ENCODE peak calls at places on chromosome 11, in eight cellular contexts. L is upper lobe of right lung; R is HCT116; B is tibial nerve; X is CD8-positive, alpha-beta T cell; D is neuronal stem cell; T is colonic mucosa; M is cardiac muscle cell. I is an unnamed sample.

GRCh38 chr11:126124284-126124683 is 61.6 kb upstream of the CDON start:
- DNase-seq in L (no peak), T (no peak), R (no peak), D (no peak), B (no peak), X (no peak), M (no peak), I (no peak)

GRCh38 chr11:71929491-71929890 is 645 bp downstream of the RNF121 start:
- DNase-seq in M (no peak), B (no peak), T (no peak), R (no peak), D (no peak), L (no peak), X (no peak), I (no peak)

GRCh38 chr11:133347988-133348387 is 184.3 kb downstream of the OPCML start:
- DNase-seq in D (no peak), M (no peak), L (no peak), X (no peak), T (no peak), B (no peak), R (no peak), I (no peak)

GRCh38 chr11:23353611-23354010 is 493.3 kb upstream of the CCDC179 start:
- DNase-seq in R (no peak), D (no peak), T (no peak), X (no peak), L (no peak), B (no peak), M (no peak), I (no peak)

GRCh38 chr11:118448294-118448693 is 12.0 kb downstream of the KMT2A start:
- DNase-seq in R (no peak), T (no peak), M (peak; percentile 43), X (no peak), D (no peak), L (no peak), B (no peak), I (no peak)

GRCh38 chr11:113805640-113806039 is 26.0 kb downstream of the CLDN25 start:
- DNase-seq in L (no peak), M (no peak), R (no peak), D (no peak), X (no peak), B (no peak), T (no peak), I (no peak)

GRCh38 chr11:22957890-22958289 is 97.6 kb upstream of the CCDC179 start:
- DNase-seq in M (no peak), L (no peak), R (no peak), D (no peak), B (no peak), X (no peak), T (no peak), I (no peak)

GRCh38 chr11:133832096-133833081 is 12.9 kb downstream of the SPATA19 start:
- DNase-seq in D (no peak), M (no peak), L (no peak), X (no peak), R (no peak), B (no peak), T (no peak), I (no peak)

GRCh38 chr11:14107071-14107470 is 144.5 kb downstream of the SPON1 start:
- DNase-seq in M (no peak), D (no peak), T (no peak), R (no peak), L (no peak), X (no peak), B (no peak), I (no peak)

GRCh38 chr11:79382301-79382700 is 58.5 kb downstream of the TENM4 start:
- DNase-seq in L (no peak), T (no peak), X (no peak), R (no peak), D (no peak), M (no peak), B (no peak), I (no peak)

GRCh38 chr11:17791144-17791543 is 56.6 kb downstream of the KCNC1 start:
- DNase-seq in T (no peak), R (no peak), L (no peak), B (no peak), M (no peak), X (no peak), D (no peak), I (no peak)

GRCh38 chr11:93850585-93851018 is at the start of gene VSTM5:
- DNase-seq in T (peak; percentile 56), X (no peak), R (no peak), L (no peak), B (no peak), M (no peak), D (no peak), I (no peak)

GRCh38 chr11:116294630-116295029 is 478.2 kb downstream of the BUD13 start:
- DNase-seq in B (no peak), T (no peak), X (no peak), D (no peak), L (no peak), M (peak; percentile 25), R (no peak), I (no peak)

GRCh38 chr11:7251487-7251835 is 243 bp upstream of the SYT9 start:
- DNase-seq in X (no peak), D (peak; percentile 8), B (no peak), R (no peak), L (no peak), T (no peak), M (no peak), I (no peak)

GRCh38 chr11:45280449-45280848 is 5.7 kb downstream of the SYT13 start:
- DNase-seq in L (no peak), D (no peak), M (no peak), B (no peak), T (no peak), X (peak; percentile 16), R (no peak), I (peak; percentile 60)

GRCh38 chr11:14529933-14530332 is 9.7 kb upstream of the PSMA1 start:
- DNase-seq in X (no peak), D (no peak), M (no peak), R (no peak), T (no peak), L (no peak), B (no peak), I (no peak)

GRCh38 chr11:123187670-123188507 is 7.2 kb downstream of the CLMP start:
- DNase-seq in L (no peak), M (peak; percentile 52), B (no peak), D (no peak), R (no peak), T (no peak), X (no peak), I (no peak)

GRCh38 chr11:124864176-124864891 is 898 bp upstream of the ROBO3 start:
- DNase-seq in X (no peak), T (no peak), L (no peak), D (no peak), M (no peak), R (no peak), B (no peak), I (no peak)
- H3K4me1 ChIP-seq in X (peaks cover 44% of the 10 kb centered on the region), T (peaks cover 11% of the 10 kb centered on the region), L (peaks cover 22% of the 10 kb centered on the region), D (peaks cover 10% of the 10 kb centered on the region), M (peaks cover 12% of the 10 kb centered on the region), R (peaks cover 4% of the 10 kb centered on the region), B (no peaks in the 10 kb centered on the region), I (peaks cover 15% of the 10 kb centered on the region)

DNA sequence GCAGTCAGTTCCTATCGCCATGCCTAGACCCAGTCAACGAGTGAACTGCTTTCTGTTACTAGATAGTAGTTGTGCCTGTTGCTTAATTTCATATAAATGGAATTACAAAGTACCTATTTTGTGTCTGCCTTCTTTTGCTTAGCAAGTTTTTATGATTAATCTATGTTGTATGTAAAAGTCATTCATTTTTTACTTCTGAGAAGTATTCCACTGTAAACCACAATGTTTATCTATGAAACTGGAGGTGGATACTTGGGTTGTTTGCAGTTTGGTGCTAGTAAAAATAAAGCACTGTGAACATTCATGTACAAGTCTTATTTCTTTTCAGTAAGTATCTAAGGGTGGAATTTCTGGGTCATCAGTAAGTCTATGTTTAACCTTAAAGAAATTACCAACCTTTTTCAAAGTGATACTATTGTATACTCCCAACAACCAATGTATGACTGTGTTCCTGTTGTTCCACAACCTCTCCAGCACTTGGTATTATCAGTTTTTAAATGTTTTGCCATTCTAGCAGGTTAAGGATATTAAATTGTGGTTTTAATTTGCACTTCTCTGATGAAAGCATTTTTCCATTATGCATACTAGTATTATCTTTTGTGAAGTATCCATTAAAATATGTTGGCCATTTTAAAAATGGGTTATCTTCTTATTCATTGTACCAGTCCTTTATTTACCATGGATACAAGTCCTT is 68.2 kb downstream of the DNAJC24 start:
- DNase-seq in R (no peak), X (no peak), D (no peak), L (no peak), M (no peak), B (no peak), T (no peak), I (no peak)
- H3K4me1 ChIP-seq in R (peaks cover 6% of the 10 kb centered on the region), X (peaks cover 3% of the 10 kb centered on the region), D (no peaks in the 10 kb centered on the region), L (no peaks in the 10 kb centered on the region), M (no peaks in the 10 kb centered on the region), B (no peaks in the 10 kb centered on the region), T (no peaks in the 10 kb centered on the region), I (no peaks in the 10 kb centered on the region)

DNA sequence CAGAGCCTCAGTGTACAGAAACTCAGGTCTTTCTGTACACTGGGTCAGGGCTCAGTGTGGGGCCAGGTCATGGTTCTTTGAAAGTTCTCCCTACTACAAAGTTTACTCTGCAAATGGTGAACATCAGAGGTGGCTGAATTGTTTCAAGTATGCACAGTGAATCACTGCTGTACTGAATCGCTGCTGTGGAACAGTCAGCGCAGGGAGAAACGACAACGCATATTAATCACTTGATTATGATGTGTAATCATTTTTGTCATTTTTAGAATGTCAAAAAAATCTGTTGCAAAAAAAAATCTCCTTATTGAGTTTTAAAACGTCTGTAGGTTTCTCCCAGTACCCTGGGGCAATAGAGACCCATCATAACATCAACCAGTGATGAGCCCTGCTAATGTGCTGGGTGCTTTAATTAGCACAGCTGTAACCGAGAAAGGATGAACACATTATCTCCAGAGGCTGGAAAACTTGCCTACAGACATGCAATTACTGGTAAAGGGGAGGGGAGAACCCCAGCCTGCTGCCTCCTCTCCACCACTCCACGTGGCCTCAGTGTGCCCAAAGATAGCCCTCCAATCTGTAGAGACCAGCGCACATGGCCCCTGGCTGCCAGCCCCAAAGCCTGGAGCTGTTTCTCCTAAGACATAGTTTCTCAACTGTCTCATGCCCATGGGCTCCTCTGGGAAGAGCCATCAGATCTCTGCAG is 12.8 kb downstream of the ARRB1 start:
- DNase-seq in R (no peak), B (no peak), T (no peak), L (no peak), D (no peak), X (no peak), M (peak; percentile 32), I (no peak)
- H3K4me1 ChIP-seq in R (peaks cover 23% of the 10 kb centered on the region), B (no peaks in the 10 kb centered on the region), T (peaks cover 64% of the 10 kb centered on the region), L (peaks cover 99% of the 10 kb centered on the region), D (peaks cover 18% of the 10 kb centered on the region), X (peaks cover 92% of the 10 kb centered on the region), M (peaks cover 29% of the 10 kb centered on the region), I (peaks cover 31% of the 10 kb centered on the region)

DNA sequence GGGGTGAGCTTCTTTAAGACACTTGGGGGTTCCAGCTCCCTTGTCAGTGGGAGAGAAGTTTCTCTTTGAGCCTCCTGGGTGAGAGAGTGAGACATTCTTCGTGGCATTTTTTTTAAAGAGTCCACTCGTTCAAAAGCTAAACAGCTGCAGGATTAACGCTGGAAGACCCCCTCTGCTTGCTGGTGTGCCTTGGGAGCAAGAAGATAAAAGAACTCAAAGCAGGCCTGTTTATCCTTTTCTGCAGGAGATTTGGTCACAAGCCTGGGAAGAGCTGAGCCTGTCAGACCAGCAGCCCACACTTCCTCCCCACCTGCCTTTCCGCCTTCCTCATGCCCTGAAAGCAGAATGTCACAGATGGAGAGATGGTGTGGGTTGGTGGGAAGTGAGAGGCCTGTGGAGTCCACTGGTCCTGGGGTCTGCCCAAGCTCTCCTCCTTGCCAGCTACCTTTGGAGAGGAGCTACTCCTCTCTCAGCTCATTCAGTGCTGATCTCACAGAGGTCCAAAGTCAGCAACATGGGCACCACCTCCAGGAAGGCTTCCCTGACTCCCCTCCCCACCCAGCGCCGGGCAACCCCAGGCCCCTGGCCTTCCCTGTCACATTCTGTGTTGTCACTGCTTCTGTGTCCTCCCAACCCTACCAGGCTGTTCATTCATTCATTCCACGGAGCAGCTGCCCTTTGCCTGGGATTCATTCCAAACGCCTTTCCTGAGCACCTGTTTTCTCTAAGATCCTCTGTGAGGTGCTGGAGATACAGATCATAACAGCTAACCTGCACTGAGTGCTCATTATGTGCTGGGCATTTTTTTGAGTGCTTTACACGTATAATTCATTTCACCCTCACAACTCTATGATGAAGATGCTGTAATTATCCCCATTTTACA is 6.7 kb downstream of the GDPD5 start:
- DNase-seq in M (no peak), B (no peak), D (peak; percentile 29), T (no peak), R (no peak), L (no peak), X (no peak), I (no peak)
- H3K4me1 ChIP-seq in M (no peaks in the 10 kb centered on the region), B (no peaks in the 10 kb centered on the region), D (peaks cover 6% of the 10 kb centered on the region), T (no peaks in the 10 kb centered on the region), R (no peaks in the 10 kb centered on the region), L (peaks cover 2% of the 10 kb centered on the region), X (peaks cover under 1% of the 10 kb centered on the region), I (no peaks in the 10 kb centered on the region)